ENCODE peak calls at places on chromosomes 16 and 17, in four cellular contexts. One of them, this sample, is unnamed.

GRCh38 chr17:32310927-32311568 is 30.9 kb downstream of the C17orf75 start:
- DNase-seq in dorsolateral prefrontal cortex: peak
- DNase-seq in astrocyte: no peak
- DNase-seq in AG09319: no peak
- DNase-seq in this sample: no peak

GRCh38 chr17:38421871-38422819 is 6.1 kb upstream of the ARHGAP23 start:
- DNase-seq in dorsolateral prefrontal cortex: no peak
- DNase-seq in astrocyte: no peak
- DNase-seq in AG09319: no peak
- DNase-seq in this sample: no peak

GRCh38 chr16:17590711-17591654 is 120.2 kb upstream of the XYLT1 start:
- DNase-seq in dorsolateral prefrontal cortex: no peak
- DNase-seq in astrocyte: peak
- DNase-seq in AG09319: no peak
- DNase-seq in this sample: no peak

GRCh38 chr17:8487130-8487645 is 51.5 kb downstream of the NDEL1 start:
- DNase-seq in dorsolateral prefrontal cortex: no peak
- DNase-seq in astrocyte: no peak
- DNase-seq in AG09319: no peak
- DNase-seq in this sample: no peak

GRCh38 chr17:81543339-81543675 is 8.8 kb downstream of the FAAP100 start:
- DNase-seq in dorsolateral prefrontal cortex: peak
- DNase-seq in astrocyte: no peak
- DNase-seq in AG09319: no peak
- DNase-seq in this sample: no peak

GRCh38 chr17:72876413-72876812 is 216.1 kb downstream of the SLC39A11 start:
- DNase-seq in dorsolateral prefrontal cortex: no peak
- DNase-seq in astrocyte: no peak
- DNase-seq in AG09319: no peak
- DNase-seq in this sample: no peak

GRCh38 chr16:70576431-70577255 is 53.0 kb downstream of the SF3B3 start:
- DNase-seq in dorsolateral prefrontal cortex: no peak
- DNase-seq in astrocyte: peak
- DNase-seq in AG09319: peak
- DNase-seq in this sample: no peak

GRCh38 chr16:67241008-67241900 is 6.0 kb downstream of the FHOD1 start:
- DNase-seq in dorsolateral prefrontal cortex: no peak
- DNase-seq in astrocyte: peak
- DNase-seq in AG09319: peak
- DNase-seq in this sample: no peak

GRCh38 chr17:55842405-55843158 is 91.7 kb downstream of the PCTP start:
- DNase-seq in dorsolateral prefrontal cortex: no peak
- DNase-seq in astrocyte: no peak
- DNase-seq in AG09319: no peak
- DNase-seq in this sample: no peak

GRCh38 chr17:2959371-2960130 is 103.9 kb downstream of the OR1D5 start:
- DNase-seq in dorsolateral prefrontal cortex: no peak
- DNase-seq in astrocyte: no peak
- DNase-seq in AG09319: no peak
- DNase-seq in this sample: no peak

GRCh38 chr17:11880714-11881113 is 116.6 kb downstream of the ZNF18 start:
- DNase-seq in dorsolateral prefrontal cortex: no peak
- DNase-seq in astrocyte: no peak
- DNase-seq in AG09319: no peak
- DNase-seq in this sample: no peak

GRCh38 chr17:72311004-72311403 is 190.2 kb downstream of the SOX9 start:
- DNase-seq in dorsolateral prefrontal cortex: no peak
- DNase-seq in astrocyte: no peak
- DNase-seq in AG09319: no peak
- DNase-seq in this sample: no peak

GRCh38 chr17:82871056-82871775 is 31.4 kb upstream of the ZNF750 start:
- DNase-seq in dorsolateral prefrontal cortex: no peak
- DNase-seq in astrocyte: no peak
- DNase-seq in AG09319: no peak
- DNase-seq in this sample: peak

GRCh38 chr17:7313890-7314718 is 1.1 kb downstream of the GPS2 start:
- DNase-seq in dorsolateral prefrontal cortex: no peak
- DNase-seq in astrocyte: no peak
- DNase-seq in AG09319: no peak
- DNase-seq in this sample: peak

GRCh38 chr17:62882878-62883277 is 74.8 kb upstream of the MARCHF10 start:
- DNase-seq in dorsolateral prefrontal cortex: no peak
- DNase-seq in astrocyte: no peak
- DNase-seq in AG09319: no peak
- DNase-seq in this sample: peak

GRCh38 chr16:70407811-70408274 is 31.1 kb downstream of the ST3GAL2 start:
- DNase-seq in dorsolateral prefrontal cortex: no peak
- DNase-seq in astrocyte: no peak
- DNase-seq in AG09319: no peak
- DNase-seq in this sample: no peak

GRCh38 chr17:37787055-37787720 is 42.3 kb upstream of the HNF1B start:
- DNase-seq in dorsolateral prefrontal cortex: no peak
- DNase-seq in astrocyte: peak
- DNase-seq in AG09319: peak
- DNase-seq in this sample: no peak

GRCh38 chr16:48276102-48276501 is 28.8 kb upstream of the ABCC11 start:
- DNase-seq in dorsolateral prefrontal cortex: peak
- DNase-seq in astrocyte: peak
- DNase-seq in AG09319: no peak
- DNase-seq in this sample: no peak

GRCh38 chr17:17071531-17072360 is 29.5 kb downstream of the MPRIP start:
- DNase-seq in dorsolateral prefrontal cortex: no peak
- DNase-seq in astrocyte: no peak
- DNase-seq in AG09319: no peak
- DNase-seq in this sample: no peak

GRCh38 chr16:85321856-85322271 is 209.6 kb upstream of the CIBAR2 start:
- DNase-seq in dorsolateral prefrontal cortex: peak
- DNase-seq in astrocyte: peak
- DNase-seq in AG09319: peak
- DNase-seq in this sample: no peak

GRCh38 chr17:2087597-2088211 is 32.8 kb downstream of the HIC1 start:
- DNase-seq in dorsolateral prefrontal cortex: no peak
- DNase-seq in astrocyte: peak
- DNase-seq in AG09319: no peak
- DNase-seq in this sample: peak

GRCh38 chr17:15377200-15377599 is 35.8 kb upstream of the TEKT3 start:
- DNase-seq in dorsolateral prefrontal cortex: no peak
- DNase-seq in astrocyte: peak
- DNase-seq in AG09319: no peak
- DNase-seq in this sample: no peak

GRCh38 chr17:40646791-40647548 is 648 bp downstream of the SMARCE1 start:
- DNase-seq in dorsolateral prefrontal cortex: no peak
- DNase-seq in astrocyte: peak
- DNase-seq in AG09319: peak
- DNase-seq in this sample: peak

GRCh38 chr16:51881731-51882130 is 665.2 kb downstream of the TOX3 start:
- DNase-seq in dorsolateral prefrontal cortex: no peak
- DNase-seq in astrocyte: peak
- DNase-seq in AG09319: no peak
- DNase-seq in this sample: no peak

GRCh38 chr16:73149329-73149728 is 101.4 kb upstream of the ZFHX3 start:
- DNase-seq in dorsolateral prefrontal cortex: no peak
- DNase-seq in astrocyte: no peak
- DNase-seq in AG09319: no peak
- DNase-seq in this sample: no peak

GRCh38 chr17:31369266-31369665 is 22.2 kb upstream of the RAB11FIP4 start:
- DNase-seq in dorsolateral prefrontal cortex: no peak
- DNase-seq in astrocyte: peak
- DNase-seq in AG09319: no peak
- DNase-seq in this sample: no peak

GRCh38 chr17:27733771-27734170 is 66.6 kb downstream of the NOS2 start:
- DNase-seq in dorsolateral prefrontal cortex: no peak
- DNase-seq in astrocyte: no peak
- DNase-seq in AG09319: no peak
- DNase-seq in this sample: no peak

GRCh38 chr16:3492356-3492755 is 2.9 kb downstream of the C16orf90 start:
- DNase-seq in dorsolateral prefrontal cortex: no peak
- DNase-seq in astrocyte: no peak
- DNase-seq in AG09319: no peak
- DNase-seq in this sample: no peak

GRCh38 chr17:1574697-1575471 is 12.3 kb upstream of the PITPNA start:
- DNase-seq in dorsolateral prefrontal cortex: no peak
- DNase-seq in astrocyte: no peak
- DNase-seq in AG09319: no peak
- DNase-seq in this sample: no peak

GRCh38 chr17:36632916-36633846 is 31.8 kb downstream of the MRM1 start:
- DNase-seq in dorsolateral prefrontal cortex: no peak
- DNase-seq in astrocyte: no peak
- DNase-seq in AG09319: no peak
- DNase-seq in this sample: no peak

DNA sequence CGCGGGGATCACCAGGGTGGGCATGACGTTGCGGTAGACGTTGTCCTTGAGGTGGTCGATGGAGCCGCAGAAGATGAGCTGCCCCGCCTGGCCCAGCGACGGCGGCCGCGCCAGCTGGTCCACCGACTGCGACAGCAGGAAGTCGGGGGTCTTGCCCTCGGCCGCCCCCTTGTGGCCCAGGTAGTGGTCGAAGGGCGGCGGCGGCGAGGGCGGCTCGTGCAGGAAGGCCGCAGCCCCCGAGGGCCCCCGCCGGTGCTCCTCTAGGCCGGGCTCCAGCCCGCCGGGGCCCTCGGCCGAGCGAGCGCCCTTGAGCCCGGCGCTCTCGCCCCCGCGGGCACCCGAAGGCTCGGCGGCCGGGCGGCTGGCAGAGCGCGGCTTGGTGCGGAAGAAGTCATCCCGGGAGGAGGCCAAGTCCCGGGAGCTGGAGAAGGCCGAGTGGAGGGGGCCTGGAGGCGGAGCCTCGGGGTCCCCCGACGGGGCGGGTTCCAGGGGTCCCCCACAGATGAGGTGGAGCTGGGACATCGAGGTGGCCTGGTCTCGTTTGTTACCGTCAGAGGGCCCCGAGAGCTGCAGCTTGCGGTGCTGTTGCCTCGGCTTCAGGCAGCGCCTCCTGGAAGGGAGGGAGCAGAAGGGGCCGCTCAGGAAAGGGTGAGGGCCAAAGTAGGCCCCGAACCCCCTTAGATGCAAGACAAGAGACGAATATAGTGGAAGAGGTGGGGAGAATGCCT is 8.9 kb downstream of the FAM171A2 start:
- DNase-seq in dorsolateral prefrontal cortex: no peak
- DNase-seq in astrocyte: no peak
- DNase-seq in AG09319: no peak
- DNase-seq in this sample: no peak
- TF ChIP-seq CTCF in dorsolateral prefrontal cortex: no peak
- TF ChIP-seq CTCF in astrocyte: no peak
- TF ChIP-seq CTCF in AG09319: peak
- TF ChIP-seq CTCF in this sample: peak

DNA sequence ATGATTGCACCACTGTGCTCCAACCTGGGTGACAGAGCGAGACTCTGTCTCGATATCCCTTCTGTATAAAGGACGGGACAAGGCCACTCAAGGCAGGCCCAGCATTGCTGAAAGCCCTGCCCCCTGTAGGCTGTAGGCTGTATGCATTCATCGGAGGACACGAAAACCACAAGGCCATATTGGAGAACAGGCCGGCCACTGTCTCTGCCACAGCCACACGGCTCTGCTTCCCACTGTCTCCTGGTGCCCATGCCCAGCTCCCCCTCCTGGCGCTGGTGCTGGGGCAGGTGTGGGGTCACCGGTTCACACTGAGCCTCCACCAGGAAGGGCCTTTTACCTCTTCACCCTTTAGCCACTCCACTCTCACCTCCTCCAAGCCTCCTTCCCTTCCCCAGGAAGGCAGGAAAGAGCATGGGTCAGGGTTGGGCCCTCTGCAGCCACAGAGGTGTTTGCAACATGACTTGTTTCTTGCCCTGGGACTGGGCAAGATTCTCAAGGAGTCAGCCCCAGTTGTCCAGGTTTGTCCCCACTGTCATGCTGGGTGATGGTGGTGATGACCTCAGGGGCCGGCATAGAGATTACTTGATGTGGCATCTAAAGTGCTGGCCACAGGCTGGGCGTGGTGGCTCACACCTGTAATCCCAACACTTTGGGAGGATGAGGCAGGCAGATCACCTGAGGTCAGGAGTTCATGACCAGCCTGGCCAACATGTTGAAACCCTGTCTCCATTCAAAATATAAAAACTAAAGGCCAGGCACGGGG is 5.3 kb upstream of the NTN3 start:
- DNase-seq in dorsolateral prefrontal cortex: no peak
- DNase-seq in astrocyte: no peak
- DNase-seq in AG09319: no peak
- DNase-seq in this sample: no peak
- TF ChIP-seq CTCF in dorsolateral prefrontal cortex: no peak
- TF ChIP-seq CTCF in astrocyte: no peak
- TF ChIP-seq CTCF in AG09319: no peak
- TF ChIP-seq CTCF in this sample: peak

GRCh38 chr16:75421820-75422126 is 11.5 kb downstream of the CFDP1 start:
- DNase-seq in dorsolateral prefrontal cortex: no peak
- DNase-seq in astrocyte: no peak
- DNase-seq in AG09319: no peak
- DNase-seq in this sample: no peak

GRCh38 chr16:75415169-75415908 is 18.0 kb downstream of the CFDP1 start:
- DNase-seq in dorsolateral prefrontal cortex: no peak
- DNase-seq in astrocyte: no peak
- DNase-seq in AG09319: no peak
- DNase-seq in this sample: no peak

GRCh38 chr16:75416904-75417565 is 16.3 kb downstream of the CFDP1 start:
- DNase-seq in dorsolateral prefrontal cortex: no peak
- DNase-seq in astrocyte: no peak
- DNase-seq in AG09319: no peak
- DNase-seq in this sample: no peak

GRCh38 chr16:75424096-75424762 is 9.1 kb downstream of the CFDP1 start:
- DNase-seq in dorsolateral prefrontal cortex: no peak
- DNase-seq in astrocyte: no peak
- DNase-seq in AG09319: no peak
- DNase-seq in this sample: no peak

GRCh38 chr16:75420987-75421819 is 12.1 kb downstream of the CFDP1 start:
- DNase-seq in dorsolateral prefrontal cortex: no peak
- DNase-seq in astrocyte: no peak
- DNase-seq in AG09319: no peak
- DNase-seq in this sample: no peak
- TF ChIP-seq CTCF in dorsolateral prefrontal cortex: no peak
- TF ChIP-seq CTCF in astrocyte: no peak
- TF ChIP-seq CTCF in AG09319: no peak
- TF ChIP-seq CTCF in this sample: no peak

GRCh38 chr17:78808106-78808635 is 26.1 kb upstream of the CYTH1 start:
- DNase-seq in dorsolateral prefrontal cortex: no peak
- DNase-seq in astrocyte: no peak
- DNase-seq in AG09319: no peak
- DNase-seq in this sample: no peak

GRCh38 chr17:78804777-78805176 is 22.7 kb upstream of the CYTH1 start:
- DNase-seq in dorsolateral prefrontal cortex: no peak
- DNase-seq in astrocyte: no peak
- DNase-seq in AG09319: no peak
- DNase-seq in this sample: no peak

GRCh38 chr17:78805301-78805700 is 23.2 kb upstream of the CYTH1 start:
- DNase-seq in dorsolateral prefrontal cortex: no peak
- DNase-seq in astrocyte: no peak
- DNase-seq in AG09319: no peak
- DNase-seq in this sample: no peak

GRCh38 chr17:78803161-78803845 is 21.2 kb upstream of the CYTH1 start:
- DNase-seq in dorsolateral prefrontal cortex: no peak
- DNase-seq in astrocyte: no peak
- DNase-seq in AG09319: no peak
- DNase-seq in this sample: no peak

GRCh38 chr17:78806451-78806850 is 24.4 kb upstream of the CYTH1 start:
- DNase-seq in dorsolateral prefrontal cortex: no peak
- DNase-seq in astrocyte: no peak
- DNase-seq in AG09319: no peak
- DNase-seq in this sample: peak
- TF ChIP-seq CTCF in dorsolateral prefrontal cortex: no peak
- TF ChIP-seq CTCF in astrocyte: no peak
- TF ChIP-seq CTCF in AG09319: no peak
- TF ChIP-seq CTCF in this sample: peak

GRCh38 chr16:68707341-68708152 is 29.5 kb upstream of the CDH1 start:
- DNase-seq in dorsolateral prefrontal cortex: no peak
- DNase-seq in astrocyte: peak
- DNase-seq in AG09319: no peak
- DNase-seq in this sample: no peak
- TF ChIP-seq CTCF in dorsolateral prefrontal cortex: no peak
- TF ChIP-seq CTCF in astrocyte: peak
- TF ChIP-seq CTCF in AG09319: no peak
- TF ChIP-seq CTCF in this sample: no peak

This sample was measured in CD14-positive monocyte.